ENCODE peak calls at places on chromosomes 13 and 19, in eight cellular contexts. One of them, this sample, is unnamed.

GRCh38 chr13:30331331-30331771 is 24.0 kb upstream of the KATNAL1 start:
- DNase-seq in H1: no peak
- DNase-seq in A549: no peak
- DNase-seq in HepG2: no peak
- DNase-seq in GM12878: no peak
- DNase-seq in HCT116: no peak
- DNase-seq in K562: no peak
- DNase-seq in endothelial cell of umbilical vein: no peak
- DNase-seq in this sample: no peak

GRCh38 chr13:49472186-49472585 is 23.6 kb upstream of the PHF11 start:
- DNase-seq in HCT116: no peak
- DNase-seq in A549: no peak
- DNase-seq in GM12878: no peak
- DNase-seq in HepG2: no peak
- DNase-seq in K562: no peak
- DNase-seq in endothelial cell of umbilical vein: no peak
- DNase-seq in H1: no peak
- DNase-seq in this sample: no peak

GRCh38 chr13:57629821-57630235 is 1.7 kb upstream of the PCDH17 start:
- DNase-seq in A549: no peak
- DNase-seq in GM12878: no peak
- DNase-seq in endothelial cell of umbilical vein: peak
- DNase-seq in HepG2: no peak
- DNase-seq in HCT116: no peak
- DNase-seq in K562: no peak
- DNase-seq in H1: peak
- DNase-seq in this sample: no peak

GRCh38 chr13:31421756-31422155 is 222.0 kb downstream of the B3GLCT start:
- DNase-seq in HCT116: no peak
- DNase-seq in H1: no peak
- DNase-seq in HepG2: no peak
- DNase-seq in endothelial cell of umbilical vein: no peak
- DNase-seq in K562: no peak
- DNase-seq in A549: no peak
- DNase-seq in GM12878: no peak
- DNase-seq in this sample: no peak

GRCh38 chr13:45256254-45256653 is 55.4 kb upstream of the KCTD4 start:
- DNase-seq in A549: no peak
- DNase-seq in HepG2: no peak
- DNase-seq in H1: no peak
- DNase-seq in HCT116: no peak
- DNase-seq in endothelial cell of umbilical vein: no peak
- DNase-seq in K562: no peak
- DNase-seq in GM12878: no peak
- DNase-seq in this sample: no peak

GRCh38 chr13:42699922-42700321 is 81.5 kb upstream of the FAM216B start:
- DNase-seq in H1: no peak
- DNase-seq in GM12878: no peak
- DNase-seq in HepG2: no peak
- DNase-seq in K562: no peak
- DNase-seq in HCT116: no peak
- DNase-seq in endothelial cell of umbilical vein: no peak
- DNase-seq in A549: no peak
- DNase-seq in this sample: no peak

GRCh38 chr13:33355470-33355869 is 69.9 kb upstream of the STARD13 start:
- DNase-seq in HepG2: no peak
- DNase-seq in K562: no peak
- DNase-seq in A549: no peak
- DNase-seq in GM12878: no peak
- DNase-seq in HCT116: no peak
- DNase-seq in endothelial cell of umbilical vein: no peak
- DNase-seq in H1: no peak
- DNase-seq in this sample: peak

GRCh38 chr13:51303063-51303552 is 36.4 kb upstream of the SERPINE3 start:
- DNase-seq in GM12878: no peak
- DNase-seq in endothelial cell of umbilical vein: no peak
- DNase-seq in K562: no peak
- DNase-seq in HCT116: no peak
- DNase-seq in A549: no peak
- DNase-seq in H1: no peak
- DNase-seq in HepG2: no peak
- DNase-seq in this sample: no peak

GRCh38 chr19:9917322-9917721 is 19.0 kb downstream of the OLFM2 start:
- DNase-seq in HepG2: peak
- DNase-seq in GM12878: no peak
- DNase-seq in endothelial cell of umbilical vein: peak
- DNase-seq in K562: peak
- DNase-seq in A549: peak
- DNase-seq in HCT116: peak
- DNase-seq in H1: no peak
- DNase-seq in this sample: peak
- TF ChIP-seq MAX in HepG2: no peak
- TF ChIP-seq MAX in GM12878: no peak
- TF ChIP-seq MAX in endothelial cell of umbilical vein: no peak
- TF ChIP-seq MAX in K562: no peak
- TF ChIP-seq MAX in A549: no peak
- TF ChIP-seq MAX in HCT116: no peak
- TF ChIP-seq MAX in H1: no peak
- TF ChIP-seq MAX in this sample: no peak

GRCh38 chr19:45094158-45094557 is 1.2 kb downstream of the PPP1R37 start:
- DNase-seq in K562: no peak
- DNase-seq in GM12878: no peak
- DNase-seq in endothelial cell of umbilical vein: no peak
- DNase-seq in HepG2: no peak
- DNase-seq in H1: no peak
- DNase-seq in HCT116: no peak
- DNase-seq in A549: no peak
- DNase-seq in this sample: no peak
- TF ChIP-seq POLR2A in K562: no peak
- TF ChIP-seq POLR2A in GM12878: no peak
- TF ChIP-seq POLR2A in endothelial cell of umbilical vein: no peak
- TF ChIP-seq POLR2A in HepG2: no peak
- TF ChIP-seq POLR2A in H1: no peak
- TF ChIP-seq POLR2A in HCT116: no peak
- TF ChIP-seq POLR2A in A549: no peak
- TF ChIP-seq POLR2A in this sample: no peak

GRCh38 chr19:45931055-45931454 is 16.5 kb upstream of the NANOS2 start:
- DNase-seq in GM12878: no peak
- DNase-seq in H1: no peak
- DNase-seq in A549: no peak
- DNase-seq in K562: no peak
- DNase-seq in HepG2: no peak
- DNase-seq in endothelial cell of umbilical vein: no peak
- DNase-seq in HCT116: no peak
- DNase-seq in this sample: no peak
- TF ChIP-seq CTCF in GM12878: no peak
- TF ChIP-seq CTCF in H1: peak
- TF ChIP-seq CTCF in A549: no peak
- TF ChIP-seq CTCF in K562: no peak
- TF ChIP-seq CTCF in HepG2: no peak
- TF ChIP-seq CTCF in endothelial cell of umbilical vein: no peak
- TF ChIP-seq CTCF in HCT116: no peak
- TF ChIP-seq CTCF in this sample: no peak

DNA sequence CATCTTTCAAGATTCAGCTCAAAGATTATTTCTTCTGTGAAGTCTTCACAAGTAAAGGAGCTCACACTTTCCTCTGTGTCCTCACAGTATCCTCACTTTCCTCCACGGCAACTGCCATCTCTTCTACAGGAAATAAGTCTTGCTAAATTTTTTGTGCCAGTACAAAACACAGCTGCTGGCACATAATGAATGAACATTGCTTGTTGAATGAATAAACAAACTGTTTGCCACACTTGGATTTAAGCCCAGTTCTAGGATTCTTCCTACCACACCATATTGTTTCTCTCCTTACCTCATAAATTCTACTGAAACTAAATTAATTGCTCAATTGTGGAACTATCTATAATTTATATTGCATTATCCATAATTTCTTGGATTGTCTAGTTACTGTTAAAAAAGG is 59.5 kb downstream of the RAP2A start:
- DNase-seq in HCT116: no peak
- DNase-seq in K562: no peak
- DNase-seq in endothelial cell of umbilical vein: no peak
- DNase-seq in A549: no peak
- DNase-seq in HepG2: no peak
- DNase-seq in H1: no peak
- DNase-seq in GM12878: no peak
- DNase-seq in this sample: no peak
- TF ChIP-seq MAX in HCT116: no peak
- TF ChIP-seq MAX in K562: no peak
- TF ChIP-seq MAX in endothelial cell of umbilical vein: no peak
- TF ChIP-seq MAX in A549: no peak
- TF ChIP-seq MAX in HepG2: no peak
- TF ChIP-seq MAX in H1: no peak
- TF ChIP-seq MAX in GM12878: no peak
- TF ChIP-seq MAX in this sample: no peak

GRCh38 chr19:35642312-35642711 is 767 bp downstream of the ETV2 start:
- DNase-seq in K562: peak
- DNase-seq in H1: peak
- DNase-seq in HepG2: no peak
- DNase-seq in HCT116: no peak
- DNase-seq in GM12878: no peak
- DNase-seq in A549: no peak
- DNase-seq in endothelial cell of umbilical vein: no peak
- DNase-seq in this sample: no peak

GRCh38 chr19:35644206-35644986 is 2.9 kb downstream of the ETV2 start:
- DNase-seq in endothelial cell of umbilical vein: peak
- DNase-seq in H1: peak
- DNase-seq in GM12878: peak
- DNase-seq in K562: peak
- DNase-seq in HCT116: peak
- DNase-seq in HepG2: peak
- DNase-seq in A549: peak
- DNase-seq in this sample: peak

GRCh38 chr19:35644987-35645679 is 3.0 kb upstream of the COX6B1 start:
- DNase-seq in HepG2: peak
- DNase-seq in A549: peak
- DNase-seq in K562: peak
- DNase-seq in GM12878: no peak
- DNase-seq in H1: peak
- DNase-seq in endothelial cell of umbilical vein: peak
- DNase-seq in HCT116: peak
- DNase-seq in this sample: peak

GRCh38 chr19:35642798-35643254 is 1.3 kb downstream of the ETV2 start:
- DNase-seq in A549: no peak
- DNase-seq in HCT116: no peak
- DNase-seq in K562: no peak
- DNase-seq in GM12878: no peak
- DNase-seq in endothelial cell of umbilical vein: no peak
- DNase-seq in H1: no peak
- DNase-seq in HepG2: no peak
- DNase-seq in this sample: no peak

GRCh38 chr19:35643255-35644205 is 2.0 kb downstream of the ETV2 start:
- DNase-seq in HepG2: peak
- DNase-seq in GM12878: peak
- DNase-seq in H1: peak
- DNase-seq in K562: peak
- DNase-seq in HCT116: peak
- DNase-seq in A549: peak
- DNase-seq in endothelial cell of umbilical vein: peak
- DNase-seq in this sample: peak
- TF ChIP-seq POLR2A in HepG2: no peak
- TF ChIP-seq POLR2A in GM12878: peak
- TF ChIP-seq POLR2A in H1: no peak
- TF ChIP-seq POLR2A in K562: peak
- TF ChIP-seq POLR2A in HCT116: peak
- TF ChIP-seq POLR2A in A549: peak
- TF ChIP-seq POLR2A in endothelial cell of umbilical vein: peak
- TF ChIP-seq POLR2A in this sample: peak

GRCh38 chr19:35748106-35749020 is at the start of gene LIN37:
- DNase-seq in endothelial cell of umbilical vein: peak
- DNase-seq in HCT116: peak
- DNase-seq in GM12878: peak
- DNase-seq in K562: peak
- DNase-seq in H1: peak
- DNase-seq in A549: peak
- DNase-seq in HepG2: peak
- DNase-seq in this sample: peak
- TF ChIP-seq CTCF in endothelial cell of umbilical vein: no peak
- TF ChIP-seq CTCF in HCT116: no peak
- TF ChIP-seq CTCF in GM12878: no peak
- TF ChIP-seq CTCF in K562: no peak
- TF ChIP-seq CTCF in H1: no peak
- TF ChIP-seq CTCF in A549: no peak
- TF ChIP-seq CTCF in HepG2: no peak
- TF ChIP-seq CTCF in this sample: no peak

DNA sequence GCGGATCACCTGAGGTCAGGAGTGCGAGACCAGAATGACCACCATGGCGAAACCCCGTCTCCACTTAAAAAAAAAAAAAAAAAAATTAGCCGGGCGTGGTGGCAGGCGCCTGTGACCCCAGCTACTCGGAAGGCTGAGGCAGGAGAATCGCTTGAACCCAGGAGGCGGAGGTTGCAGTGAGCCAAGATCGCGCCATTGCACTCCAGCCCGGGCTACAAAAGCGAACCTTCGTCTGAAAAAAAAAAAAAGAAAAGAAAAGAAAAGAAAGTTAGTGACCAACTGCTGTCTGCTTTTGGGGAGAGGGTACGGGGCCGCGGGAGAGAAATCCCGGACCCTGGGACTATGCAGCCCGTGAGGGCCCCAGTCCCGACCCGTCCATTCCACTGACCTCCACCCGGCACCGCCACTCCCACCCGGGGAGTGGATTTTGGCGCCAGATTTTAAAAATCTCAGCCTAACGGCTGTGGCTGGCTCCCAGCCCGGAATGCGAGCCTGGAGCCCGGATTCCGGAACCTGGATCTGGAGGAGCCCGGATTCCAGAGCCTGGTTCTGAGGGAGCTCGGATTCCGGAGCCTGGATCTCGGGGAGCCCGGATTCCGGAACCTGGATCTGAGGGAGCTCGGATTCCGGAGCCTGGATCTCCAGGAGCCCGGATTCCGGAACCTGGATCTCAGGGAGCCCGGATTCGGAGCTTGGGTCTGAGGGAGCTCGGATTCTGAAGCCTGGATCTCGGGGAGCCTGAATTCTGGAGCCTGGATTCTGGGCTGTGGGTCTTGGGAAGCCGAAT is 6.1 kb upstream of the LMNB2 start:
- DNase-seq in GM12878: no peak
- DNase-seq in K562: no peak
- DNase-seq in A549: no peak
- DNase-seq in HCT116: peak
- DNase-seq in endothelial cell of umbilical vein: peak
- DNase-seq in HepG2: peak
- DNase-seq in H1: peak
- DNase-seq in this sample: no peak
- TF ChIP-seq MAX in GM12878: no peak
- TF ChIP-seq MAX in K562: no peak
- TF ChIP-seq MAX in A549: peak
- TF ChIP-seq MAX in HCT116: peak
- TF ChIP-seq MAX in endothelial cell of umbilical vein: no peak
- TF ChIP-seq MAX in HepG2: peak
- TF ChIP-seq MAX in H1: peak
- TF ChIP-seq MAX in this sample: no peak